ENCODE peak calls at places on chromosomes 7 and 10, in four cellular contexts. H is stimulated activated CD4-positive, alpha-beta T cell treated with anti-CD3 and anti-CD28 coated beads, Interleukin-15, amount 100 ng/mL, for 1 hour; T is RPMI8226; F is psoas muscle. P is an unnamed sample.

GRCh38 chr10:44960482-44961230 is 1.1 kb downstream of the RASSF4 start:
- DNase-seq in H (no peak), T (peak; percentile 65), F (no peak), P (no peak)

GRCh38 chr10:24202181-24202570 is 6.8 kb upstream of the KIAA1217 start:
- DNase-seq in H (no peak), T (no peak), F (no peak), P (no peak)

GRCh38 chr10:116766241-116767198 is 24.2 kb upstream of the HSPA12A start:
- DNase-seq in H (no peak), T (no peak), F (no peak), P (no peak)

GRCh38 chr10:15636446-15636845 is 83.3 kb downstream of the ITGA8 start:
- DNase-seq in H (no peak), T (no peak), F (no peak), P (no peak)

GRCh38 chr10:42646692-42647640 is 8.6 kb upstream of the ZNF33B start:
- DNase-seq in H (no peak), T (no peak), F (no peak), P (no peak)

GRCh38 chr10:131312261-131312801 is 810 bp upstream of the TCERG1L start:
- DNase-seq in H (no peak), T (no peak), F (no peak), P (no peak)

GRCh38 chr10:80199828-80200227 is 5.5 kb downstream of the ANXA11 start:
- DNase-seq in H (no peak), T (no peak), F (no peak), P (peak; percentile 72)

GRCh38 chr7:106982415-106982814 is 62.1 kb upstream of the PRKAR2B start:
- DNase-seq in H (no peak), T (no peak), F (no peak), P (no peak)

GRCh38 chr10:28530751-28531150 is 2.2 kb upstream of the WAC start:
- DNase-seq in H (no peak), T (no peak), F (no peak), P (no peak)

GRCh38 chr7:24907311-24907886 is 72.6 kb downstream of the OSBPL3 start:
- DNase-seq in H (no peak), T (no peak), F (no peak), P (no peak)

GRCh38 chr10:95266674-95267095 is 24.1 kb downstream of the PDLIM1 start:
- DNase-seq in H (no peak), T (peak; percentile 50), F (no peak), P (no peak)

GRCh38 chr10:125633517-125633999 is 49.4 kb downstream of the TEX36 start:
- DNase-seq in H (no peak), T (no peak), F (no peak), P (no peak)

GRCh38 chr10:133379152-133379800 is at the start of gene PAOX:
- DNase-seq in H (peak; percentile 34), T (peak; percentile 23), F (peak; percentile 86), P (peak; percentile 77)

GRCh38 chr7:157515342-157516041 is 178.7 kb downstream of the DNAJB6 start:
- DNase-seq in H (no peak), T (no peak), F (peak; percentile 34), P (no peak)

GRCh38 chr10:133237241-133238065 is at the start of gene VENTX:
- DNase-seq in H (no peak), T (no peak), F (no peak), P (peak; percentile 56)

GRCh38 chr7:74203157-74203556 is 6.6 kb upstream of the LAT2 start:
- DNase-seq in H (no peak), T (peak; percentile 89), F (no peak), P (peak; percentile 48)

P was measured in right cardiac atrium.